ENCODE peak calls at places on chromosome 9, in eight cellular contexts. S is foreskin fibroblast, X is psoas muscle, Q is BJ, T is AG10803, Z is natural killer cell, P is kidney epithelial cell, K is IMR-90. G is an unnamed sample.

GRCh38 chr9:16561121-16561520 is 309.3 kb downstream of the BNC2 start:
- DNase-seq in S (no peak), X (no peak), Q (no peak), T (no peak), Z (no peak), P (no peak), K (no peak), G (no peak)

GRCh38 chr9:114161518-114161917 is 6.2 kb downstream of the COL27A1 start:
- DNase-seq in S (no peak), X (no peak), Q (no peak), T (no peak), Z (no peak), P (no peak), K (no peak), G (no peak)

GRCh38 chr9:114823416-114823815 is 17.6 kb upstream of the TNFSF15 start:
- DNase-seq in S (no peak), X (no peak), Q (no peak), T (no peak), Z (no peak), P (no peak), K (no peak), G (no peak)

GRCh38 chr9:100100268-100100667 is 1.2 kb downstream of the INVS start:
- DNase-seq in S (no peak), X (no peak), Q (no peak), T (no peak), Z (no peak), P (no peak), K (no peak), G (no peak)

GRCh38 chr9:6218099-6218502 is 2.5 kb downstream of the IL33 start:
- DNase-seq in S (peak), X (no peak), Q (no peak), T (peak), Z (no peak), P (peak), K (peak), G (no peak)

GRCh38 chr9:84228130-84228735 is 112.3 kb downstream of the SLC28A3 start:
- DNase-seq in S (no peak), X (no peak), Q (no peak), T (no peak), Z (no peak), P (no peak), K (no peak), G (no peak)

GRCh38 chr9:12958279-12958678 is 183.5 kb downstream of the LURAP1L start:
- DNase-seq in S (no peak), X (no peak), Q (no peak), T (no peak), Z (no peak), P (no peak), K (no peak), G (no peak)

GRCh38 chr9:137305060-137305787 is 3.2 kb upstream of the NRARP start:
- DNase-seq in S (peak), X (peak), Q (no peak), T (no peak), Z (peak), P (no peak), K (no peak), G (no peak)

GRCh38 chr9:114504341-114505186 is 709 bp downstream of the WHRN start:
- DNase-seq in S (peak), X (peak), Q (no peak), T (peak), Z (peak), P (no peak), K (peak), G (peak)

GRCh38 chr9:68560131-68560844 is 19.6 kb upstream of the TMEM252 start:
- DNase-seq in S (peak), X (peak), Q (no peak), T (peak), Z (peak), P (no peak), K (peak), G (peak)

GRCh38 chr9:133491656-133491925 is 12.7 kb upstream of the SLC2A6 start:
- DNase-seq in S (no peak), X (peak), Q (no peak), T (no peak), Z (no peak), P (no peak), K (no peak), G (no peak)

GRCh38 chr9:73259086-73259696 is 107.5 kb downstream of the ANXA1 start:
- DNase-seq in S (no peak), X (no peak), Q (no peak), T (no peak), Z (no peak), P (no peak), K (no peak), G (no peak)

GRCh38 chr9:4489562-4489918 is 728 bp upstream of the SLC1A1 start:
- DNase-seq in S (peak), X (no peak), Q (no peak), T (peak), Z (no peak), P (no peak), K (no peak), G (no peak)

GRCh38 chr9:133142657-133143592 is 20.8 kb downstream of the GBGT1 start:
- DNase-seq in S (no peak), X (no peak), Q (no peak), T (no peak), Z (no peak), P (no peak), K (no peak), G (no peak)

GRCh38 chr9:86069206-86069869 is 30.0 kb downstream of the GOLM1 start:
- DNase-seq in S (no peak), X (no peak), Q (no peak), T (no peak), Z (no peak), P (no peak), K (no peak), G (no peak)

GRCh38 chr9:88791105-88791805 is 200.0 kb upstream of the S1PR3 start:
- DNase-seq in S (peak), X (no peak), Q (peak), T (peak), Z (no peak), P (no peak), K (peak), G (no peak)

GRCh38 chr9:76594764-76595410 is 135.9 kb downstream of the GCNT1 start:
- DNase-seq in S (no peak), X (no peak), Q (no peak), T (no peak), Z (no peak), P (no peak), K (no peak), G (no peak)

GRCh38 chr9:95606951-95607350 is 90.2 kb upstream of the PTCH1 start:
- DNase-seq in S (no peak), X (no peak), Q (no peak), T (no peak), Z (no peak), P (no peak), K (no peak), G (no peak)

GRCh38 chr9:5719546-5719945 is 90.6 kb downstream of the RIC1 start:
- DNase-seq in S (peak), X (no peak), Q (no peak), T (no peak), Z (no peak), P (no peak), K (peak), G (no peak)

GRCh38 chr9:117555964-117556629 is 141.2 kb upstream of the ASTN2 start:
- DNase-seq in S (peak), X (no peak), Q (no peak), T (peak), Z (peak), P (no peak), K (no peak), G (no peak)

GRCh38 chr9:89502038-89502601 is 4.2 kb upstream of the SEMA4D start:
- DNase-seq in S (no peak), X (no peak), Q (no peak), T (no peak), Z (peak), P (no peak), K (no peak), G (no peak)

GRCh38 chr9:69324549-69325401 is at the start of gene ENTREP1:
- DNase-seq in S (peak), X (peak), Q (no peak), T (peak), Z (no peak), P (peak), K (no peak), G (no peak)

GRCh38 chr9:115135786-115136185 is 17.8 kb upstream of the TNC start:
- DNase-seq in S (peak), X (no peak), Q (no peak), T (peak), Z (no peak), P (no peak), K (peak), G (no peak)

GRCh38 chr9:80605129-80605528 is 1033.4 kb downstream of the TLE4 start:
- DNase-seq in S (peak), X (no peak), Q (no peak), T (peak), Z (no peak), P (peak), K (peak), G (no peak)

GRCh38 chr9:92191801-92192200 is 76.6 kb upstream of the SPTLC1 start:
- DNase-seq in S (peak), X (no peak), Q (peak), T (peak), Z (no peak), P (no peak), K (peak), G (no peak)

GRCh38 chr9:97487880-97488279 is 13.6 kb upstream of the TMOD1 start:
- DNase-seq in S (no peak), X (no peak), Q (no peak), T (no peak), Z (no peak), P (no peak), K (no peak), G (no peak)

GRCh38 chr9:8420416-8420815 is 620.8 kb upstream of the DMAC1 start:
- DNase-seq in S (no peak), X (no peak), Q (no peak), T (no peak), Z (no peak), P (no peak), K (no peak), G (no peak)

GRCh38 chr9:89277454-89277853 is 33.5 kb upstream of the CKS2 start:
- DNase-seq in S (no peak), X (no peak), Q (no peak), T (no peak), Z (no peak), P (peak), K (peak), G (no peak)

GRCh38 chr9:89523948-89524347 is 26.0 kb upstream of the SEMA4D start:
- DNase-seq in S (no peak), X (no peak), Q (no peak), T (no peak), Z (no peak), P (no peak), K (no peak), G (no peak)

GRCh38 chr9:33229359-33230120 is 10.4 kb upstream of the SPINK4 start:
- DNase-seq in S (no peak), X (no peak), Q (no peak), T (no peak), Z (no peak), P (peak), K (no peak), G (no peak)

GRCh38 chr9:1453636-1454035 is 403.5 kb downstream of the DMRT2 start:
- DNase-seq in S (no peak), X (no peak), Q (no peak), T (no peak), Z (no peak), P (no peak), K (no peak), G (no peak)

GRCh38 chr9:104682642-104683041 is 11.7 kb upstream of the OR13D1 start:
- DNase-seq in S (peak), X (no peak), Q (no peak), T (peak), Z (no peak), P (peak), K (peak), G (no peak)

GRCh38 chr9:93674580-93675335 is 98.4 kb downstream of the PHF2 start:
- DNase-seq in S (no peak), X (peak), Q (no peak), T (no peak), Z (peak), P (no peak), K (no peak), G (peak)

GRCh38 chr9:76373173-76373771 is 21.0 kb downstream of the RFK start:
- DNase-seq in S (peak), X (peak), Q (peak), T (peak), Z (no peak), P (peak), K (peak), G (no peak)

GRCh38 chr9:70577671-70578070 is 163.2 kb upstream of the KLF9 start:
- DNase-seq in S (no peak), X (no peak), Q (no peak), T (no peak), Z (no peak), P (no peak), K (no peak), G (no peak)

GRCh38 chr9:8610256-8610655 is 810.7 kb upstream of the DMAC1 start:
- DNase-seq in S (no peak), X (no peak), Q (no peak), T (no peak), Z (no peak), P (no peak), K (no peak), G (no peak)

GRCh38 chr9:124003636-124004349 is 7.8 kb upstream of the LHX2 start:
- DNase-seq in S (no peak), X (no peak), Q (no peak), T (no peak), Z (no peak), P (no peak), K (no peak), G (no peak)

GRCh38 chr9:74735761-74736160 is 152.0 kb downstream of the TRPM6 start:
- DNase-seq in S (no peak), X (no peak), Q (no peak), T (no peak), Z (no peak), P (no peak), K (no peak), G (no peak)

GRCh38 chr9:97412628-97413382 is 909 bp downstream of the TDRD7 start:
- DNase-seq in S (peak), X (no peak), Q (no peak), T (peak), Z (no peak), P (no peak), K (peak), G (no peak)

GRCh38 chr9:78004478-78005229 is 27.0 kb downstream of the GNAQ start:
- DNase-seq in S (no peak), X (no peak), Q (no peak), T (no peak), Z (no peak), P (no peak), K (peak), G (no peak)
- TF ChIP-seq CTCF in S (peak), X (peak), Q (peak), T (peak), Z (peak), P (peak), K (no peak), G (no peak)

GRCh38 chr9:121734465-121734864 is 83.0 kb downstream of the DAB2IP start:
- DNase-seq in S (peak), X (no peak), Q (no peak), T (no peak), Z (no peak), P (no peak), K (peak), G (no peak)

GRCh38 chr9:121736964-121737462 is 85.6 kb downstream of the DAB2IP start:
- DNase-seq in S (peak), X (no peak), Q (no peak), T (no peak), Z (no peak), P (no peak), K (no peak), G (no peak)

GRCh38 chr9:121736147-121736721 is 84.8 kb downstream of the DAB2IP start:
- DNase-seq in S (peak), X (peak), Q (no peak), T (peak), Z (no peak), P (no peak), K (peak), G (no peak)

GRCh38 chr9:121735792-121736130 is 84.3 kb downstream of the DAB2IP start:
- DNase-seq in S (peak), X (no peak), Q (no peak), T (no peak), Z (no peak), P (no peak), K (no peak), G (no peak)

DNA sequence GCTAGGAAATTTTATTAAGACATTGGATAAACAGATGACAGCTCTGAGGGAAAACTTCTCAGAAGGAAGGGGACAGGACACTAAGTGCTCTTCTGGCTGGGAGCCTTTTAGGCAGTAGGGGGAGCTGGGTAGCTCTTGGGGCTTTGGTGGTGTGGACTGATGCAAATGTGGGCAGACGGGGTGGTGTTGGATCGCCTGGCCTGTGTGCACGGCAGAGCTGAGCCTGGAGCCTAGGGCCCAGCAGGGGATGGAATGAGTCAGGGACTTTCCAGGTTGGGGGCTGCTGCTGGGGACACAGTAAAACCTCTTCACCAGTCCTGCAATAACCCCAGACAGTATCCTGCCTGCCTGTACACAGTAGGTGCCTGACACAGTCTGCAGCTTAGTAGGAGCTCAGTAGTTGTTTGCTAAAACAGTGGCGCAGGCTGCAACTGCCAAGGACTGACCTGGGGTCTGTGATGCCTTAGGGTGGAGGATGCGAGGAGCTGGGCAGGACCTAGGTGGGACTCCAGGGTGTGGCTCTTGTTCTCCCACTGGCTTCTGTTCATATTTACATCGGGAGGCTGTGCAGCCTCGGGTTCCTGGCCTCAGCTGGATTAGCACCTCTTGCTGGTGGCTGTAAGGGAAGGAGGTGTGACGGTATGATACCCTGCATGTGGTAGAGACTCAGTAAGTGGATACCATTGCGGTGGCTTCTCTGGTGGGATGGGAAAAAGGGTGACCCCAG is 83.8 kb downstream of the DAB2IP start:
- DNase-seq in S (peak), X (no peak), Q (peak), T (peak), Z (peak), P (no peak), K (peak), G (no peak)
- TF ChIP-seq CTCF in S (peak), X (peak), Q (peak), T (peak), Z (peak), P (peak), K (peak), G (no peak)

GRCh38 chr9:26725573-26725972 is 167.0 kb downstream of the CAAP1 start:
- DNase-seq in S (no peak), X (no peak), Q (no peak), T (peak), Z (no peak), P (no peak), K (no peak), G (no peak)

GRCh38 chr9:26722755-26723154 is 169.8 kb downstream of the CAAP1 start:
- DNase-seq in S (no peak), X (no peak), Q (no peak), T (no peak), Z (no peak), P (no peak), K (no peak), G (no peak)

GRCh38 chr9:26727471-26727870 is 165.1 kb downstream of the CAAP1 start:
- DNase-seq in S (no peak), X (no peak), Q (no peak), T (no peak), Z (no peak), P (no peak), K (no peak), G (no peak)

GRCh38 chr9:26723486-26723885 is 169.1 kb downstream of the CAAP1 start:
- DNase-seq in S (no peak), X (peak), Q (no peak), T (peak), Z (no peak), P (no peak), K (peak), G (no peak)
- TF ChIP-seq CTCF in S (peak), X (no peak), Q (peak), T (peak), Z (no peak), P (peak), K (peak), G (no peak)

GRCh38 chr9:128884164-128884563 is 2.2 kb downstream of the LRRC8A start:
- DNase-seq in S (no peak), X (no peak), Q (no peak), T (no peak), Z (no peak), P (no peak), K (no peak), G (no peak)

GRCh38 chr9:128885376-128885775 is 3.4 kb downstream of the LRRC8A start:
- DNase-seq in S (no peak), X (no peak), Q (no peak), T (no peak), Z (no peak), P (no peak), K (no peak), G (no peak)

GRCh38 chr9:128885798-128886197 is 3.9 kb downstream of the LRRC8A start:
- DNase-seq in S (no peak), X (no peak), Q (no peak), T (no peak), Z (no peak), P (no peak), K (no peak), G (no peak)

GRCh38 chr9:128882677-128883590 is 1.0 kb downstream of the LRRC8A start:
- DNase-seq in S (peak), X (no peak), Q (no peak), T (no peak), Z (no peak), P (no peak), K (no peak), G (no peak)

GRCh38 chr9:128881884-128882676 is at the start of the genes KYAT1 and LRRC8A:
- DNase-seq in S (peak), X (peak), Q (peak), T (peak), Z (peak), P (peak), K (peak), G (peak)
- TF ChIP-seq CTCF in S (no peak), X (no peak), Q (no peak), T (no peak), Z (no peak), P (no peak), K (peak), G (no peak)

GRCh38 chr9:17799383-17799782 is 220.5 kb downstream of the SH3GL2 start:
- DNase-seq in S (peak), X (no peak), Q (no peak), T (no peak), Z (no peak), P (peak), K (peak), G (no peak)

GRCh38 chr9:17789316-17789715 is 210.4 kb downstream of the SH3GL2 start:
- DNase-seq in S (no peak), X (no peak), Q (no peak), T (no peak), Z (no peak), P (no peak), K (no peak), G (no peak)

GRCh38 chr9:17795708-17796107 is 216.8 kb downstream of the SH3GL2 start:
- DNase-seq in S (no peak), X (peak), Q (no peak), T (no peak), Z (no peak), P (no peak), K (no peak), G (no peak)

GRCh38 chr9:17793713-17794622 is 215.1 kb downstream of the SH3GL2 start:
- DNase-seq in S (peak), X (no peak), Q (no peak), T (peak), Z (no peak), P (no peak), K (no peak), G (no peak)
- TF ChIP-seq CTCF in S (peak), X (no peak), Q (peak), T (no peak), Z (no peak), P (peak), K (no peak), G (no peak)

GRCh38 chr9:131801811-131802210 is 61.9 kb upstream of the RAPGEF1 start:
- DNase-seq in S (no peak), X (no peak), Q (no peak), T (no peak), Z (no peak), P (no peak), K (no peak), G (no peak)
- TF ChIP-seq CTCF in S (no peak), X (no peak), Q (no peak), T (no peak), Z (no peak), P (no peak), K (no peak), G (no peak)

GRCh38 chr9:20464242-20464641 is 158.1 kb downstream of the MLLT3 start:
- DNase-seq in S (no peak), X (no peak), Q (no peak), T (no peak), Z (no peak), P (no peak), K (no peak), G (no peak)

GRCh38 chr9:20463823-20464222 is 158.5 kb downstream of the MLLT3 start:
- DNase-seq in S (no peak), X (no peak), Q (no peak), T (no peak), Z (no peak), P (no peak), K (no peak), G (no peak)

GRCh38 chr9:20466328-20467008 is 155.8 kb downstream of the MLLT3 start:
- DNase-seq in S (no peak), X (no peak), Q (no peak), T (no peak), Z (no peak), P (no peak), K (no peak), G (no peak)

GRCh38 chr9:20462410-20462809 is 159.9 kb downstream of the MLLT3 start:
- DNase-seq in S (no peak), X (no peak), Q (no peak), T (no peak), Z (no peak), P (no peak), K (no peak), G (no peak)
- TF ChIP-seq CTCF in S (no peak), X (no peak), Q (no peak), T (no peak), Z (no peak), P (peak), K (peak), G (no peak)

G was measured in activated B cell treated with CpG ODN at 0.5 μM for 24 hours.